ENCODE peak calls at places on chromosomes 6 and 20, in four cellular contexts. S, B, A and T are unnamed samples.
A peak's percentile ranks its signal among the peaks of the same experiment; 100 is the strongest.

GRCh38 chr20:51327251-51327841 is 215.2 kb downstream of the NFATC2 start:
- DNase-seq in A (no peak), S (no peak), B (no peak), T (no peak)

GRCh38 chr6:73375216-73375615 is 5.5 kb upstream of the OOEP start:
- DNase-seq in A (no peak), S (no peak), B (no peak), T (no peak)

GRCh38 chr20:36720510-36720909 is 25.4 kb downstream of the NDRG3 start:
- DNase-seq in S (no peak), A (no peak), B (no peak), T (peak; percentile 14)

GRCh38 chr6:39980839-39981580 is 46.7 kb upstream of the MOCS1 start:
- DNase-seq in A (peak; percentile 57), B (no peak), S (peak; percentile 65), T (peak; percentile 3)

GRCh38 chr6:11953641-11954040 is 58.5 kb upstream of the HIVEP1 start:
- DNase-seq in S (no peak), B (no peak), A (no peak), T (no peak)

GRCh38 chr6:110976575-110976974 is 5.3 kb upstream of the RPF2 start:
- DNase-seq in B (no peak), A (no peak), S (no peak), T (no peak)

GRCh38 chr20:3784863-3785239 is 1.7 kb downstream of the CENPB start:
- DNase-seq in B (no peak), A (no peak), S (no peak), T (no peak)

GRCh38 chr20:23132293-23132929 is 46.3 kb upstream of the CD93 start:
- DNase-seq in B (no peak), S (no peak), A (no peak), T (no peak)

GRCh38 chr6:43801489-43802181 is 31.6 kb downstream of the VEGFA start:
- DNase-seq in S (no peak), A (no peak), B (no peak), T (no peak)

GRCh38 chr20:2122921-2123320 is 21.3 kb downstream of the STK35 start:
- DNase-seq in A (no peak), B (no peak), S (no peak), T (no peak)

GRCh38 chr20:56257604-56258003 is 9.1 kb downstream of the MC3R start:
- DNase-seq in A (no peak), B (no peak), S (no peak), T (no peak)

GRCh38 chr6:156102129-156102528 is 646.5 kb upstream of the NOX3 start:
- DNase-seq in S (no peak), B (peak; percentile 19), A (peak; percentile 3), T (no peak)

GRCh38 chr6:43515808-43516207 is 918 bp downstream of the YIPF3 start:
- DNase-seq in B (no peak), A (no peak), S (no peak), T (no peak)

GRCh38 chr6:62283828-62284411 is 2.1 kb downstream of the KHDRBS2 start:
- DNase-seq in B (no peak), S (peak; percentile 55), A (no peak), T (no peak)

GRCh38 chr6:166589334-166589731 is 2.9 kb upstream of the RAMACL start:
- DNase-seq in S (no peak), B (no peak), A (no peak), T (no peak)

GRCh38 chr6:156395276-156395675 is 381.9 kb upstream of the ARID1B start:
- DNase-seq in A (no peak), B (peak; percentile 59), S (no peak), T (no peak)

GRCh38 chr20:25987073-25987927 is 290.6 kb upstream of the ZNF337 start:
- DNase-seq in S (no peak), B (peak; percentile 45), A (peak; percentile 86), T (peak; percentile 62)

GRCh38 chr6:148177589-148178233 is 164.9 kb upstream of the SASH1 start:
- DNase-seq in B (peak; percentile 63), A (peak; percentile 69), S (peak; percentile 87), T (peak; percentile 45)

GRCh38 chr6:134003542-134003951 is 48.9 kb downstream of the SLC2A12 start:
- DNase-seq in A (no peak), B (no peak), S (no peak), T (no peak)

GRCh38 chr6:129859524-129859923 is 1.6 kb downstream of the TMEM244 start:
- DNase-seq in S (no peak), A (no peak), B (no peak), T (no peak)

GRCh38 chr20:22223251-22223650 is 361.1 kb downstream of the FOXA2 start:
- DNase-seq in S (no peak), A (no peak), B (no peak), T (no peak)